ENCODE peak calls at places on chromosome 14, in four cellular contexts. One of them, this sample, is unnamed.

GRCh38 chr14:31229638-31230229 is 22.1 kb upstream of the HECTD1 start:
- DNase-seq in K562: peak; percentile 91
- DNase-seq in GM12878: no peak
- DNase-seq in H1: no peak
- DNase-seq in this sample: peak; percentile 99

GRCh38 chr14:23049011-23049410 is 7.0 kb downstream of the PSMB11 start:
- DNase-seq in K562: no peak
- DNase-seq in GM12878: no peak
- DNase-seq in H1: no peak
- DNase-seq in this sample: no peak

GRCh38 chr14:75132374-75133086 is 5.7 kb upstream of the NEK9 start:
- DNase-seq in K562: peak; percentile 76
- DNase-seq in GM12878: peak; percentile 66
- DNase-seq in H1: no peak
- DNase-seq in this sample: peak; percentile 38

GRCh38 chr14:100322138-100322957 is 791 bp upstream of the SLC25A47 start:
- DNase-seq in K562: no peak
- DNase-seq in GM12878: no peak
- DNase-seq in H1: no peak
- DNase-seq in this sample: no peak

GRCh38 chr14:75290851-75291250 is 12.2 kb downstream of the FOS start:
- DNase-seq in K562: no peak
- DNase-seq in GM12878: no peak
- DNase-seq in H1: no peak
- DNase-seq in this sample: no peak

GRCh38 chr14:97246648-97247047 is 449.5 kb downstream of the VRK1 start:
- DNase-seq in K562: no peak
- DNase-seq in GM12878: no peak
- DNase-seq in H1: no peak
- DNase-seq in this sample: no peak

GRCh38 chr14:50944647-50945413 is 547 bp upstream of the PYGL start:
- DNase-seq in K562: no peak
- DNase-seq in GM12878: no peak
- DNase-seq in H1: no peak
- DNase-seq in this sample: peak; percentile 75

GRCh38 chr14:21652209-21652808 is 1.3 kb upstream of the OR4E2 start:
- DNase-seq in K562: no peak
- DNase-seq in GM12878: no peak
- DNase-seq in H1: no peak
- DNase-seq in this sample: no peak

GRCh38 chr14:59755388-59755787 is 115.2 kb downstream of the RTN1 start:
- DNase-seq in K562: no peak
- DNase-seq in GM12878: no peak
- DNase-seq in H1: no peak
- DNase-seq in this sample: no peak

GRCh38 chr14:81450976-81451375 is 50.9 kb upstream of the STON2 start:
- DNase-seq in K562: no peak
- DNase-seq in GM12878: no peak
- DNase-seq in H1: no peak
- DNase-seq in this sample: no peak

GRCh38 chr14:30214456-30215090 is 286.9 kb upstream of the PRKD1 start:
- DNase-seq in K562: peak; percentile 46
- DNase-seq in GM12878: peak; percentile 8
- DNase-seq in H1: no peak
- DNase-seq in this sample: peak; percentile 62

GRCh38 chr14:75522224-75522764 is at the start of gene BATF:
- DNase-seq in K562: no peak
- DNase-seq in GM12878: no peak
- DNase-seq in H1: no peak
- DNase-seq in this sample: no peak

GRCh38 chr14:36579573-36580140 is 2.8 kb downstream of the NKX2-8 start:
- DNase-seq in K562: no peak
- DNase-seq in GM12878: no peak
- DNase-seq in H1: no peak
- DNase-seq in this sample: no peak

GRCh38 chr14:69101331-69101826 is 51.5 kb downstream of the DCAF5 start:
- DNase-seq in K562: peak; percentile 73
- DNase-seq in GM12878: no peak
- DNase-seq in H1: no peak
- DNase-seq in this sample: peak; percentile 76

GRCh38 chr14:44453433-44454171 is 53.5 kb downstream of the FSCB start:
- DNase-seq in K562: no peak
- DNase-seq in GM12878: no peak
- DNase-seq in H1: no peak
- DNase-seq in this sample: peak; percentile 6

GRCh38 chr14:95043732-95044462 is 113.4 kb downstream of the DICER1 start:
- DNase-seq in K562: no peak
- DNase-seq in GM12878: no peak
- DNase-seq in H1: no peak
- DNase-seq in this sample: no peak

GRCh38 chr14:106094654-106095189 is 568.3 kb downstream of the TMEM121 start:
- DNase-seq in K562: no peak
- DNase-seq in GM12878: no peak
- DNase-seq in H1: no peak
- DNase-seq in this sample: no peak

GRCh38 chr14:105168496-105168978 is at the start of gene JAG2:
- DNase-seq in K562: peak; percentile 80
- DNase-seq in GM12878: no peak
- DNase-seq in H1: no peak
- DNase-seq in this sample: peak; percentile 79

GRCh38 chr14:56131004-56131864 is 13.0 kb downstream of the PELI2 start:
- DNase-seq in K562: no peak
- DNase-seq in GM12878: no peak
- DNase-seq in H1: no peak
- DNase-seq in this sample: no peak

GRCh38 chr14:35420036-35420811 is 15.7 kb upstream of the NFKBIA start:
- DNase-seq in K562: peak; percentile 24
- DNase-seq in GM12878: no peak
- DNase-seq in H1: no peak
- DNase-seq in this sample: no peak

GRCh38 chr14:61193471-61193870 is 87.7 kb downstream of the TMEM30B start:
- DNase-seq in K562: no peak
- DNase-seq in GM12878: no peak
- DNase-seq in H1: no peak
- DNase-seq in this sample: no peak

GRCh38 chr14:39266871-39267591 is 33.3 kb downstream of the MIA2 start:
- DNase-seq in K562: peak; percentile 81
- DNase-seq in GM12878: no peak
- DNase-seq in H1: peak; percentile 51
- DNase-seq in this sample: peak; percentile 58

GRCh38 chr14:71113376-71113775 is 206.1 kb downstream of the PCNX1 start:
- DNase-seq in K562: no peak
- DNase-seq in GM12878: no peak
- DNase-seq in H1: no peak
- DNase-seq in this sample: no peak

DNA sequence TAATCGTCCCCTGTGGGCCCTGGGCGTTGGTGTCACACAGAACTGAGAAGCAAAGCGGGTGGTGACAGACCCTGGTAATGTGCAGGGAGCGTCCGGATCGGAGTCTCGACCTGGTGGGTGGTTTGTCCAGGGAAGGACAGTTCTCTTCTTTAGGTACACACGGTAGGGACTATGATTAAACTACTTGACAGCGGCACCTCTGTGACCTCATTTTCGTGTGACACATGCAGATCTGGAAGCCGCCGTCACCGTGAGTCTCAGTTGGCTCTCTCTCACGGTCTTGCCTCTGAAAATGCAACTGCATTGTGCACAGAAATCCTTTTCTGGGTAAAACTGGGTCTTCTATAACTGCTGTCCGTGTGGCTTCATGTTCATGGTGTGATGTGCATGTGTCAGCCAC is 32.1 kb downstream of the XRCC3 start:
- DNase-seq in K562: no peak
- DNase-seq in GM12878: no peak
- DNase-seq in H1: no peak
- DNase-seq in this sample: no peak
- TF ChIP-seq HDAC2 in K562: no peak
- TF ChIP-seq HDAC2 in GM12878: no peak
- TF ChIP-seq HDAC2 in H1: no peak
- TF ChIP-seq HDAC2 in this sample: no peak

DNA sequence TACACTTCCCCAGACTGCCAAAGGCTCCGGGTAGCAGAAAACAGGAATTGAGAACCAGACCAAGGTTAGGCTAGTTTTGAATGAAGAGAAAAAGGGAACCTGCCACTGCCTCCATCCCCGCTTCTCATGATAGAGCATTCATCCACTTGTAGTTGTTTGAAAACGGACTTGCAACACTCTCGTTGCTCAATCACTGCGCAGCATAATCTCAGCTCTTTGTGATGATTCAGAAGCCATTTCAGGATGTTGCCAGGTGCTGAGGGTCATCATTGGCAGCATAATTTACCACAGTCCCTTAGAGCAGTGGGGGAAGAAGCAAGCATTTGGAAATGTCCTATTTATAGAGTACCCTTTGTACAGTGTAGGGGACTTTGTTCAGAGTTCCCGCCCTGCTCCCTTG is 25.6 kb downstream of the KCNK13 start:
- DNase-seq in K562: no peak
- DNase-seq in GM12878: no peak
- DNase-seq in H1: no peak
- DNase-seq in this sample: peak; percentile 50
- TF ChIP-seq HDAC2 in K562: no peak
- TF ChIP-seq HDAC2 in GM12878: no peak
- TF ChIP-seq HDAC2 in H1: no peak
- TF ChIP-seq HDAC2 in this sample: no peak

GRCh38 chr14:24315807-24316596 is 4.7 kb downstream of the LTB4R start:
- DNase-seq in K562: peak; percentile 69
- DNase-seq in GM12878: no peak
- DNase-seq in H1: no peak
- DNase-seq in this sample: no peak
- TF ChIP-seq HDAC2 in K562: no peak
- TF ChIP-seq HDAC2 in GM12878: no peak
- TF ChIP-seq HDAC2 in H1: no peak
- TF ChIP-seq HDAC2 in this sample: no peak

GRCh38 chr14:78947681-78948080 is 777.5 kb downstream of the NRXN3 start:
- DNase-seq in K562: no peak
- DNase-seq in GM12878: no peak
- DNase-seq in H1: no peak
- DNase-seq in this sample: no peak
- TF ChIP-seq HDAC2 in K562: no peak
- TF ChIP-seq HDAC2 in GM12878: no peak
- TF ChIP-seq HDAC2 in H1: no peak
- TF ChIP-seq HDAC2 in this sample: no peak

This sample was measured in A549.